ENCODE peak calls at places on chromosomes 11 and 22, in seven cellular contexts. B is esophagus squamous epithelium, I is progenitor cell of endocrine pancreas, N is left lung, U is left ventricle myocardium inferior, R is EH, D is HAP-1. E is an unnamed sample.
A peak's percentile ranks its signal among the peaks of the same experiment; 100 is the strongest.

GRCh38 chr11:330307-330693 is 9.6 kb upstream of the IFITM3 start:
- DNase-seq in U (no peak), B (no peak), D (no peak), R (no peak), I (no peak), N (no peak), E (no peak)

GRCh38 chr11:13970986-13971385 is 8.5 kb downstream of the SPON1 start:
- DNase-seq in D (no peak), U (no peak), I (no peak), N (no peak), R (peak; percentile 22), B (no peak), E (peak; percentile 43)

GRCh38 chr11:70173018-70173417 is 30.1 kb upstream of the FADD start:
- DNase-seq in R (no peak), I (no peak), N (no peak), B (no peak), U (no peak), D (no peak), E (no peak)

GRCh38 chr22:45290410-45290936 is 5.7 kb downstream of the UPK3A start:
- DNase-seq in U (no peak), I (no peak), R (peak; percentile 90), N (no peak), D (peak; percentile 58), B (no peak), E (peak; percentile 59)

GRCh38 chr11:2793781-2794418 is 91.7 kb downstream of the CDKN1C start:
- DNase-seq in B (no peak), N (peak; percentile 19), D (no peak), R (no peak), I (no peak), U (peak; percentile 3), E (no peak)

GRCh38 chr22:35570686-35571194 is 30.1 kb downstream of the RASD2 start:
- DNase-seq in R (no peak), I (no peak), D (no peak), U (no peak), N (no peak), B (no peak), E (no peak)

GRCh38 chr22:41401781-41402648 is 20.3 kb downstream of the TEF start:
- DNase-seq in D (no peak), U (peak; percentile 81), N (peak; percentile 78), R (peak; percentile 88), I (no peak), B (no peak), E (peak; percentile 94)

GRCh38 chr22:26975381-26975780 is 318.0 kb downstream of the MIAT start:
- DNase-seq in B (no peak), R (peak; percentile 4), N (no peak), U (no peak), D (no peak), I (no peak), E (no peak)

GRCh38 chr11:10087186-10087585 is 206.8 kb downstream of the SBF2 start:
- DNase-seq in R (peak; percentile 25), D (no peak), U (no peak), B (no peak), I (no peak), N (no peak), E (no peak)

GRCh38 chr22:45544588-45545170 is 42.0 kb downstream of the FBLN1 start:
- DNase-seq in I (no peak), N (no peak), D (no peak), B (no peak), U (peak; percentile 46), R (peak; percentile 53), E (no peak)

GRCh38 chr11:126257144-126257543 is 11.6 kb downstream of the SRPRA start:
- DNase-seq in D (no peak), I (no peak), U (no peak), R (no peak), B (no peak), N (no peak), E (no peak)

GRCh38 chr11:123577081-123577598 is 77.3 kb downstream of the SCN3B start:
- DNase-seq in U (peak; percentile 60), I (peak; percentile 81), D (peak; percentile 86), N (peak; percentile 67), R (peak; percentile 63), B (no peak), E (peak; percentile 87)

E was measured in D341Med.